ENCODE peak calls at places on chromosomes 16 and 17, in seven cellular contexts. L is stomach; Y is PC-3; K is central memory CD4-positive, alpha-beta T cell; U is lower leg skin; S is RWPE1; A is CD8-positive, alpha-beta T cell. C is an unnamed sample.

GRCh38 chr16:16994831-16995230 is 475.9 kb downstream of the XYLT1 start:
- DNase-seq in Y (no peak), L (no peak), A (no peak), S (no peak), K (no peak), U (no peak), C (no peak)

GRCh38 chr17:12388206-12388605 is 277.5 kb upstream of the MYOCD start:
- DNase-seq in Y (no peak), S (no peak), K (no peak), A (no peak), L (no peak), U (no peak), C (no peak)

GRCh38 chr17:66644311-66644710 is 190.6 kb upstream of the CACNG5 start:
- DNase-seq in K (no peak), U (no peak), L (no peak), S (no peak), Y (no peak), A (no peak), C (no peak)

GRCh38 chr16:27238016-27238587 is 30.5 kb downstream of the NSMCE1 start:
- DNase-seq in Y (no peak), L (peak), U (no peak), A (no peak), K (no peak), S (no peak), C (no peak)

GRCh38 chr16:67901734-67902133 is 8.7 kb downstream of the PSKH1 start:
- DNase-seq in S (no peak), U (no peak), A (no peak), L (no peak), Y (no peak), K (no peak), C (no peak)

GRCh38 chr16:2799205-2799851 is 1.1 kb downstream of the PRSS41 start:
- DNase-seq in Y (no peak), K (no peak), S (no peak), U (no peak), L (no peak), A (no peak), C (no peak)

GRCh38 chr17:40560592-40561293 is 4.5 kb downstream of the CCR7 start:
- DNase-seq in A (no peak), Y (no peak), K (peak), U (no peak), S (no peak), L (peak), C (peak)

GRCh38 chr17:34126496-34126895 is 128.6 kb upstream of the CCL2 start:
- DNase-seq in A (no peak), U (no peak), K (no peak), Y (no peak), L (no peak), S (no peak), C (no peak)

GRCh38 chr16:14486520-14487303 is 143.3 kb downstream of the PARN start:
- DNase-seq in U (peak), K (no peak), S (peak), A (no peak), L (peak), Y (peak), C (peak)

GRCh38 chr16:11315499-11315898 is 29.8 kb upstream of the RMI2 start:
- DNase-seq in L (no peak), S (no peak), A (no peak), Y (peak), K (no peak), U (no peak), C (peak)

GRCh38 chr17:39198186-39198566 is 707 bp upstream of the CACNB1 start:
- DNase-seq in U (no peak), S (no peak), K (no peak), Y (no peak), A (no peak), L (no peak), C (no peak)

GRCh38 chr17:77281024-77281903 is 140.5 kb downstream of the SEC14L1 start:
- DNase-seq in L (peak), K (peak), S (peak), A (peak), Y (peak), U (peak), C (peak)

GRCh38 chr17:81553616-81554181 is 1.5 kb upstream of the FAAP100 start:
- DNase-seq in K (no peak), L (no peak), A (no peak), S (peak), U (peak), Y (peak), C (peak)

GRCh38 chr17:82031303-82031884 is at the start of gene RAC3:
- DNase-seq in L (no peak), A (no peak), Y (peak), S (no peak), U (no peak), K (no peak), C (peak)

GRCh38 chr16:2121853-2122252 is 13.8 kb downstream of the PKD1 start:
- DNase-seq in L (no peak), A (no peak), S (no peak), U (no peak), K (no peak), Y (no peak), C (no peak)

GRCh38 chr16:84600343-84601229 is 17.3 kb downstream of the COTL1 start:
- DNase-seq in Y (no peak), L (no peak), U (no peak), S (no peak), A (no peak), K (peak), C (no peak)

GRCh38 chr17:47276868-47277267 is 23.2 kb downstream of the ITGB3 start:
- DNase-seq in U (peak), A (no peak), K (no peak), S (no peak), L (peak), Y (peak), C (peak)

GRCh38 chr17:46764709-46765401 is 53.6 kb downstream of the WNT3 start:
- DNase-seq in L (peak), S (peak), A (no peak), K (no peak), Y (peak), U (no peak), C (peak)

GRCh38 chr17:79435962-79436361 is 174.9 kb downstream of the RBFOX3 start:
- DNase-seq in Y (no peak), K (no peak), S (no peak), U (no peak), L (no peak), A (no peak), C (no peak)

GRCh38 chr16:56332464-56333079 is 92.8 kb downstream of the AMFR start:
- DNase-seq in L (peak), S (peak), U (peak), A (no peak), K (no peak), Y (peak), C (peak)

GRCh38 chr16:69302301-69302700 is 8.8 kb upstream of the VPS4A start:
- DNase-seq in U (no peak), Y (no peak), L (no peak), A (no peak), S (no peak), K (no peak), C (no peak)

GRCh38 chr16:87416826-87417471 is 24.8 kb downstream of the MAP1LC3B start:
- DNase-seq in S (no peak), K (peak), A (no peak), L (no peak), U (no peak), Y (peak), C (peak)

GRCh38 chr16:80997964-80998620 is 8.6 kb downstream of the CMC2 start:
- DNase-seq in L (no peak), Y (no peak), S (no peak), U (no peak), A (no peak), K (no peak), C (no peak)

GRCh38 chr16:25747160-25747758 is 55.5 kb downstream of the HS3ST4 start:
- DNase-seq in U (no peak), A (no peak), S (no peak), Y (peak), K (no peak), L (no peak), C (peak)

GRCh38 chr16:31711344-31711845 is 162.2 kb upstream of the ZNF267 start:
- DNase-seq in S (no peak), K (no peak), A (no peak), U (no peak), Y (no peak), L (no peak), C (no peak)

GRCh38 chr16:13390093-13390985 is 488.9 kb downstream of the SHISA9 start:
- DNase-seq in Y (no peak), L (no peak), S (no peak), K (no peak), A (no peak), U (no peak), C (no peak)

GRCh38 chr16:64278196-64278595 is 843.7 kb downstream of the CDH11 start:
- DNase-seq in L (no peak), Y (peak), U (no peak), A (no peak), K (no peak), S (no peak), C (peak)

GRCh38 chr17:76515291-76515949 is 14.2 kb upstream of the RHBDF2 start:
- DNase-seq in K (peak), Y (no peak), L (peak), A (peak), U (peak), S (no peak), C (peak)

GRCh38 chr17:8964801-8965393 is 610 bp downstream of the PIK3R5 start:
- DNase-seq in U (no peak), K (peak), L (no peak), S (no peak), A (no peak), Y (no peak), C (no peak)

GRCh38 chr17:17491546-17491988 is 4.6 kb downstream of the RASD1 start:
- DNase-seq in S (no peak), L (no peak), Y (no peak), K (no peak), A (no peak), U (no peak), C (no peak)

C was measured in epithelial cell of esophagus.